ENCODE peak calls at places on chromosome 15, in nine cellular contexts. I is Peyer's patch, S is adrenal gland, U is right lobe of liver, H is GM12878, K is sigmoid colon, R is spleen, J is body of pancreas, C is HepG2. T is an unnamed sample.

GRCh38 chr15:39172380-39173281 is 408.2 kb upstream of the THBS1 start:
- DNase-seq in S (peak), J (peak), I (no peak), C (peak), R (no peak), U (no peak), K (peak), H (no peak), T (no peak)

GRCh38 chr15:40367038-40367672 is 9.1 kb downstream of the DISP2 start:
- DNase-seq in K (peak), J (peak), U (peak), H (no peak), C (no peak), S (peak), R (peak), I (no peak), T (no peak)

GRCh38 chr15:91186892-91187644 is 87.0 kb downstream of the SV2B start:
- DNase-seq in K (no peak), H (no peak), R (no peak), U (no peak), C (peak), J (peak), I (no peak), S (no peak), T (peak)

GRCh38 chr15:36903922-36904479 is 196.3 kb downstream of the MEIS2 start:
- DNase-seq in H (no peak), I (no peak), S (no peak), K (no peak), R (no peak), C (no peak), J (peak), U (no peak), T (no peak)

GRCh38 chr15:71786673-71787072 is 23.7 kb upstream of the NR2E3 start:
- DNase-seq in I (no peak), H (no peak), K (no peak), R (no peak), U (no peak), C (no peak), J (no peak), S (no peak), T (no peak)

GRCh38 chr15:23835944-23836343 is 148.8 kb upstream of the NDN start:
- DNase-seq in U (no peak), K (no peak), S (no peak), R (no peak), H (no peak), J (no peak), C (no peak), I (no peak), T (no peak)

GRCh38 chr15:43267439-43267838 is 711 bp upstream of the TGM5 start:
- DNase-seq in K (no peak), I (no peak), J (no peak), S (no peak), U (no peak), R (no peak), H (no peak), C (no peak), T (no peak)

GRCh38 chr15:70775160-70775559 is 11.8 kb upstream of the UACA start:
- DNase-seq in S (no peak), R (no peak), I (no peak), U (no peak), J (no peak), C (no peak), K (no peak), H (no peak), T (no peak)

GRCh38 chr15:71447328-71448250 is 332.3 kb downstream of the THSD4 start:
- DNase-seq in S (no peak), I (peak), K (no peak), C (no peak), R (no peak), H (no peak), J (no peak), U (no peak), T (no peak)

GRCh38 chr15:95016511-95017219 is 785.3 kb downstream of the MCTP2 start:
- DNase-seq in C (no peak), R (no peak), I (no peak), U (no peak), S (no peak), K (no peak), H (no peak), J (no peak), T (no peak)

GRCh38 chr15:80160570-80161156 is 7.9 kb downstream of the FAH start:
- DNase-seq in U (peak), I (peak), H (peak), R (peak), C (peak), K (peak), J (peak), S (peak), T (peak)

GRCh38 chr15:83747050-83747717 is 93.3 kb downstream of the ADAMTSL3 start:
- DNase-seq in U (no peak), R (no peak), I (no peak), S (no peak), K (peak), J (no peak), C (peak), H (no peak), T (peak)

GRCh38 chr15:92429378-92430066 is 35.8 kb downstream of the ST8SIA2 start:
- DNase-seq in J (no peak), K (no peak), R (no peak), I (no peak), C (no peak), U (no peak), S (peak), H (no peak), T (peak)

GRCh38 chr15:48627260-48627969 is 18.1 kb downstream of the FBN1 start:
- DNase-seq in J (no peak), I (no peak), U (no peak), R (no peak), H (no peak), C (no peak), K (no peak), S (no peak), T (no peak)

GRCh38 chr15:57251308-57251707 is 125.0 kb upstream of the CGNL1 start:
- DNase-seq in S (no peak), J (no peak), K (no peak), R (no peak), I (no peak), H (no peak), C (no peak), U (no peak), T (no peak)

GRCh38 chr15:87267798-87268197 is 988.7 kb downstream of the NTRK3 start:
- DNase-seq in I (no peak), U (no peak), R (no peak), J (no peak), H (no peak), S (peak), C (no peak), K (no peak), T (no peak)

GRCh38 chr15:93035953-93036810 is 52.8 kb downstream of the RGMA start:
- DNase-seq in C (peak), J (peak), H (no peak), U (peak), K (peak), S (peak), I (peak), R (peak), T (peak)

GRCh38 chr15:32060706-32061105 is 30.4 kb downstream of the CHRNA7 start:
- DNase-seq in K (no peak), U (no peak), C (no peak), R (no peak), J (no peak), S (no peak), I (no peak), H (no peak), T (no peak)

GRCh38 chr15:48890375-48890972 is 12.5 kb downstream of the EID1 start:
- DNase-seq in I (no peak), S (no peak), J (no peak), H (no peak), R (no peak), U (no peak), C (no peak), K (no peak), T (no peak)

GRCh38 chr15:48631191-48631770 is 14.2 kb downstream of the FBN1 start:
- DNase-seq in J (no peak), U (no peak), S (no peak), K (no peak), I (no peak), R (no peak), H (no peak), C (no peak), T (peak)

GRCh38 chr15:34812369-34812768 is 17.0 kb upstream of the ACTC1 start:
- DNase-seq in U (no peak), R (no peak), I (no peak), K (no peak), S (no peak), C (no peak), J (no peak), H (no peak), T (no peak)

GRCh38 chr15:77527164-77527778 is 105.4 kb downstream of the LINGO1 start:
- DNase-seq in K (peak), J (no peak), R (peak), U (no peak), S (no peak), C (peak), H (no peak), I (no peak), T (no peak)

GRCh38 chr15:32833323-32833944 is 115.6 kb downstream of the GREM1 start:
- DNase-seq in R (no peak), J (no peak), H (no peak), C (no peak), K (no peak), I (no peak), S (no peak), U (no peak), T (no peak)

GRCh38 chr15:71591057-71591456 is 219.3 kb upstream of the NR2E3 start:
- DNase-seq in C (no peak), R (no peak), I (no peak), J (no peak), H (no peak), K (no peak), U (no peak), S (no peak), T (no peak)

GRCh38 chr15:81239190-81239589 is 42.5 kb downstream of the IL16 start:
- DNase-seq in I (no peak), H (no peak), J (no peak), R (no peak), U (no peak), K (no peak), C (no peak), S (no peak), T (no peak)

GRCh38 chr15:28025413-28025812 is 73.7 kb downstream of the OCA2 start:
- DNase-seq in C (no peak), S (no peak), J (no peak), R (no peak), H (no peak), U (no peak), K (no peak), I (no peak), T (no peak)

GRCh38 chr15:31606261-31606669 is 279.6 kb downstream of the KLF13 start:
- DNase-seq in U (no peak), J (no peak), I (no peak), H (no peak), K (no peak), S (no peak), C (no peak), R (no peak), T (no peak)

GRCh38 chr15:70093481-70094309 is 4.0 kb downstream of the TLE3 start:
- DNase-seq in J (peak), K (no peak), H (no peak), C (no peak), U (no peak), R (peak), I (no peak), S (no peak), T (peak)

GRCh38 chr15:78212546-78213424 is 21.6 kb downstream of the ACSBG1 start:
- DNase-seq in R (peak), H (no peak), K (peak), S (peak), C (peak), J (peak), I (peak), U (no peak), T (peak)

GRCh38 chr15:78051622-78052405 is 25.7 kb downstream of the TBC1D2B start:
- DNase-seq in H (no peak), C (no peak), I (peak), U (no peak), J (peak), K (no peak), R (no peak), S (peak), T (no peak)

GRCh38 chr15:101521563-101521962 is 32.1 kb upstream of the PCSK6 start:
- DNase-seq in U (no peak), R (no peak), C (no peak), I (no peak), S (no peak), J (no peak), K (no peak), H (no peak), T (no peak)

GRCh38 chr15:38058596-38059075 is 124.2 kb downstream of the TMCO5A start:
- DNase-seq in U (no peak), K (no peak), H (no peak), C (no peak), J (no peak), R (no peak), I (no peak), S (no peak), T (no peak)

GRCh38 chr15:32828507-32829186 is 110.8 kb downstream of the GREM1 start:
- DNase-seq in U (no peak), I (no peak), C (no peak), H (no peak), R (no peak), S (no peak), K (no peak), J (no peak), T (no peak)

GRCh38 chr15:23616536-23616935 is 31.1 kb downstream of the MAGEL2 start:
- DNase-seq in I (no peak), H (no peak), R (no peak), J (no peak), S (no peak), C (peak), U (no peak), K (no peak), T (no peak)

GRCh38 chr15:69896606-69897005 is 201.1 kb downstream of the TLE3 start:
- DNase-seq in C (no peak), U (no peak), I (no peak), J (no peak), H (no peak), K (no peak), S (no peak), R (no peak), T (no peak)

GRCh38 chr15:67680645-67681044 is 138.1 kb downstream of the MAP2K5 start:
- DNase-seq in H (no peak), C (no peak), U (no peak), K (no peak), S (no peak), J (no peak), I (no peak), R (no peak), T (peak)

GRCh38 chr15:101479851-101480612 is 9.5 kb downstream of the PCSK6 start:
- DNase-seq in H (no peak), S (no peak), U (no peak), I (no peak), C (no peak), K (no peak), J (no peak), R (no peak), T (no peak)

GRCh38 chr15:25846377-25846776 is 16.8 kb downstream of the ATP10A start:
- DNase-seq in H (no peak), J (no peak), K (no peak), R (no peak), C (no peak), S (no peak), U (no peak), I (peak), T (no peak)

GRCh38 chr15:41775651-41776050 is 1.4 kb downstream of the MAPKBP1 start:
- DNase-seq in R (no peak), U (no peak), H (no peak), C (no peak), I (no peak), S (no peak), J (no peak), K (no peak), T (peak)

GRCh38 chr15:89794627-89795241 is 18.6 kb downstream of the MESP2 start:
- DNase-seq in U (no peak), J (no peak), K (no peak), R (peak), C (no peak), S (no peak), H (no peak), I (no peak), T (no peak)

GRCh38 chr15:65960586-65960985 is 91.3 kb downstream of the RAB11A start:
- DNase-seq in U (no peak), K (no peak), C (no peak), I (no peak), H (no peak), J (no peak), S (no peak), R (no peak), T (no peak)
- TF ChIP-seq POLR2A in U (no peak), K (no peak), C (no peak), I (no peak), H (no peak), J (no peak), S (no peak), R (no peak), T (no peak)

GRCh38 chr15:45118131-45118588 is 4.0 kb downstream of the DUOXA2 start:
- DNase-seq in K (peak), H (peak), C (peak), U (peak), R (peak), J (peak), I (peak), S (peak), T (peak)
- TF ChIP-seq POLR2A in K (no peak), H (no peak), C (no peak), U (no peak), R (no peak), J (no peak), I (no peak), S (no peak), T (no peak)

GRCh38 chr15:55993111-55993803 is at the start of gene NEDD4:
- DNase-seq in U (peak), H (peak), R (peak), C (peak), S (peak), K (peak), I (peak), J (peak), T (peak)
- TF ChIP-seq POLR2A in U (peak), H (peak), R (no peak), C (peak), S (peak), K (no peak), I (peak), J (peak), T (peak)

DNA sequence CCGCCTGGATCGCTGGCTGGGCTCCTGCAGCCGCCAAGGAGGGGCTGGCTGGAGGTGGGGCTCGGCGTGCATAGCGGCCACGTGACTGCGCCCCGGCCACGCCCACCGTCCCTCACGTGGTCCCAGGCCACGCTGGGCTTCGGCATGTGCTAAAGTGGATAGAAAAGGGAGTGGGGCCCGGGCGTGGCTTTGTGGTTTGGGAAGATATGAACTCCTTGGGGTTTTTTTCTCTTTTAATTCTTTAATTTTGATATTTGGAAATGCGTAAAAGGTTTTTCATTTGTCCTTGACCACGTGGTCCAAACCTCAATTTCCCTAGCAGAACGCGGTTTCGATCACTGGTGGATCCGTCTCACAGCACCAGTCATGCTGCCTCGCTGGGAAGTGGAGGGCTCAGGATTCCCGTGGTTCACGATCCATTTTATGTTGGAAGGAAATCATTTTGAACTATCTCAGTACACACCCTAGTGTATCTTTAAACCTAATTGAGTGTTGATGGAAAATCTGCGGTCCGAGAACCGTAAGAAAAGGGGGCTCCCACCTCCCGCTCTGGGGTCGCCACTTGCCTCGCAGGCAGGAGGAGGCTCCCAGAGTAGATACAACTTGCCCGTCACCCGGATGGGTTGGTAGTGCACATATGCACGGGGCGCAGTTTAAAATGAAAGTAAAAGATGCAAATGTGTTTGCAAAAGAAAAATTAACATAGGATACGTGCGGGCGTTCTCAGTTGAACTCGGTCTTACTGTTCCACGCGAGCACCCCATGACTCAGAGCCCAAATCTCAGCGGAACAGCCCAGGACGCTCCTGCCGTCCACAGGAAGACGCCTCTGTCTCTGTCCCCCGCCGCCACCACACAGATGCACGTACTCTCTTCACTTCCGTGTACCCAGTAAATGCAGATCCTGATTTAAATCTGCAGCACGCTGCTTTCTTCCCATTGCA is 141.9 kb downstream of the PGPEP1L start:
- DNase-seq in U (peak), I (peak), S (peak), C (peak), R (peak), J (peak), H (no peak), K (peak), T (peak)
- TF ChIP-seq POLR2A in U (no peak), I (no peak), S (no peak), C (no peak), R (no peak), J (no peak), H (no peak), K (no peak), T (no peak)

DNA sequence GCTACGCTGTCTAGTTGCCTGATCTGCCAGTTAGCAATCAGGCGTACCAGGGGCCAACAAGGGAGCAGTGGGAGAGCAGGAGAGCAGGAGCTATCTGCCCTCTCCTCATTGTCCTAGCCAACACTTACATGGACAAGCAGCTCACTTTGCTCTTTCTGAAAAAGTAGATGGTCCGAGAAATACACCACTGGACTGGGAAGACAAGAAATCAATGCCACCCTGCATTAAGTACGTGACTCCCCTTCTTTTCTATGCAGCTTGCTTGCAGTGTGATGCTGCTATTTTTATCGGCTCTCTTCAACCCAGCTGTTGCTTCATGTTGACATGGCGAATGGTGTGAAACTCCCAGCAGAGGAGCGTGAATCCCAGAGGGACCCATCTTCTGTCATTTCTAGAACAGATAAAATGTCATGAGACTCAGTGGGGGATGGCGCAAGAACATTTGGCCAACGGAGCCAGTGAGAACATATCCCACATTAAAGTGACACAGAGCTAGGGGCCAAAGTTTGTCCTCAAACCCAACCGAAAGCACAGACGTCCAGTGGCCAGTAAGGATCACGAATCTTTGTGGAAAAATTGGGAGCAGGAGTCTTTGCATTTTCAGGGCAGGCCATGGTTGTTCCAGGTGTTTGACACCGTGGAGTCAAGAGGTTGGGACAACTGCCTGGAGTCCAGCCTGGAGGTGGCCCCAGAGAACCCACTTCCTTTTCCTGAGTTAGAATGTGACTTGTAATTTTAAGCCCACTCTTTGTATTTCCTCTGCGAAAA is 53.7 kb upstream of the MEF2A start:
- DNase-seq in S (peak), I (peak), C (no peak), J (no peak), K (no peak), R (peak), H (peak), U (no peak), T (no peak)
- TF ChIP-seq POLR2A in S (no peak), I (no peak), C (no peak), J (no peak), K (no peak), R (peak), H (peak), U (no peak), T (no peak)